ENCODE peak calls at places on chromosomes 4 and X, in four cellular contexts. X is colonic mucosa, U is pancreas, E is RWPE1. S is an unnamed sample.

GRCh38 chrX:107576392-107576791 is 51.9 kb upstream of the PRPS1 start:
- DNase-seq in U (no peak), X (no peak), E (no peak), S (no peak)

GRCh38 chr4:54499308-54500074 is 158.3 kb upstream of the KIT start:
- DNase-seq in U (no peak), X (no peak), E (peak), S (no peak)

GRCh38 chr4:157072002-157072401 is 3.9 kb upstream of the GLRB start:
- DNase-seq in U (no peak), E (peak), X (no peak), S (no peak)

GRCh38 chr4:47930971-47931804 is 16.8 kb upstream of the NFXL1 start:
- DNase-seq in U (no peak), E (no peak), X (no peak), S (no peak)

GRCh38 chrX:13658602-13659001 is 5.7 kb downstream of the TCEANC start:
- DNase-seq in U (no peak), E (peak), X (peak), S (no peak)

GRCh38 chr4:109912706-109913621 is at the start of gene EGF:
- DNase-seq in E (no peak), U (peak), X (peak), S (no peak)

GRCh38 chrX:107146670-107147069 is 28.0 kb upstream of the RBM41 start:
- DNase-seq in X (no peak), E (no peak), U (no peak), S (no peak)

GRCh38 chrX:45505214-45505613 is 304.5 kb upstream of the DIPK2B start:
- DNase-seq in X (no peak), E (no peak), U (no peak), S (no peak)

GRCh38 chr4:30867427-30867826 is 147.3 kb downstream of the PCDH7 start:
- DNase-seq in X (no peak), U (no peak), E (no peak), S (no peak)

GRCh38 chrX:119015407-119016242 is 41.2 kb downstream of the LONRF3 start:
- DNase-seq in U (no peak), X (no peak), E (peak), S (no peak)

GRCh38 chrX:72245461-72246089 is 6.7 kb upstream of the ERCC6L start:
- DNase-seq in X (peak), U (peak), E (peak), S (peak)

GRCh38 chr4:3387943-3388348 is 53.8 kb upstream of the HGFAC start:
- DNase-seq in X (peak), U (peak), E (peak), S (no peak)
- H3K27ac ChIP-seq in X (peak), U (no peak), E (peak), S (no peak)

DNA sequence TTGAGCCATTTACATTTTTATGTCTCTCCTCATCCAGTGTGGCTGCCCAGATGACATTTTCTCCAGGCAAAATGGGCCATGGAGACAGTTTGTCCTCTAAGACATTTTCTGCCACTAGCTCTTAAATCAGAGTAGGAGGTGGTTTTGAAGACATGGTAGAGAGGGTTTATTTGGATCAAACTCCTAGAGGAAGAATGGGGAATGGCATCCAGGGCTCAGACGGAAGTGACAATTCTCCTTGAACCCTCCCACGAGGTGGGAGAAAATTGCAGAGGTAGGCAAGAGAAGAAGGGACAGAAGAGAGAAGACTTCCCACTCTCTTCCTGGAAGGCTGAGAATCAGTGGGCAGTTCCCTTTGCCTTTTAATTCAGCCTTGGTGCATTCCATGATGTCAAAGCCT is 194.0 kb downstream of the SMIM20 start:
- DNase-seq in E (no peak), U (no peak), X (no peak), S (no peak)
- TF ChIP-seq CTCF in E (no peak), U (no peak), X (no peak), S (no peak)

DNA sequence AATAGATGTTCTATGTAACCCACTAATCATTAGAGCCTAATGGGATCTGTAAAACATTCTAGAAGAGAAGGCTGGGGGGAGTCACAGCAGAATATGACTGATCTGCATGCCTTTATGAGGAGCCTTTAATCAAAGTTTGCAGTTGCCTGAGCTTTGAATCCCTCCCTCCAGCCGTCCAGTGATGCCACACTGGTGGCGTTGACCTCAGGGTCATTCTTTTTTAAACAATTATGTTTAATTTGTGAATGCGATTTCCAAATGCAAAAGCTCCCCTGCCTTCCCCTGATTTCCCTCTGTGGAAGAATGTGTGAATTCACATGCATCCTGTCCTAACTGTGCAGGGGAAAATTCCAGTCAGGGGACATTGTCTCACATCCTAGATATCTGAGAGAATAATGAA is 199.7 kb upstream of the GPR101 start:
- DNase-seq in X (no peak), E (no peak), U (no peak), S (no peak)
- H3K27ac ChIP-seq in X (no peak), E (no peak), U (no peak), S (no peak)

DNA sequence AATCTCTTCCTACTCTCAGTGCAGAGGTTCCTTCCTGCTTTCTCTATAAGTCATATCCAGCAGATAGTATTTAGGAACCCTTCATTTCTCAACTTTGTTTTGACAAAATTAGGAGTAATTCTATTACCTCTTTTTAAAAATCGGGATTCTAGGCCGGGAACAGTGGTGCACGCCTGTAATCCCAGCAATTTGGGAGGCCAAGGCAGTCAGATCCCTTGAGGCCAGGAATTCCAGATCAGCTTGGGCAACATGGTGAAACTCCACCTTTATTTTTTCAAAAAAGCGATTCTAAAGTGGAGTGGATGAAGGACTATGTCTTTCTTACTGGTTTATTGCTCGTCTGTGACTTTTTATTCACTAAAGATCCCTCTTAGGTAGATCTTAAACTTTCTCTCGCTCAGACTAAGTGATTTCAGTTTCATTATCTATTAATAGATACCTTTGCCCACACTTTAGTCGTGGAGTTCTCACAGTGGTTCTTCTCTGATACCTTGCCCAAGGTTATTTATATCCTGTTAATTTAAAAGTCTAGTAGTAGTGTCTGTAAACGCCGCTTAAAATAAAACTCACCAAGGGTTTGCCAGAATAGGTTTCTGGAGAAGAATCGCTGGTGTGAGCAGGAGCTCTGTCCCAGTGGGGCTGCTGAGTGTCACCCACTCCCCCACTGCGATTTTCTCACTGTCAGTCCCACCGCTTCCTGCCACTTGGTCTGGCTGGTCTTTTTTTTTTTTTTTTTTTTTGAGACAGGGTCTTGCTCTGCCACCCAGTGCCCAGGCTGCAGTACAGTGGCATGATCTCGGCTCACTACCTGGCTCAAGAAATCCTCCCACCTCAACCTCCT is 27.0 kb upstream of the TMEM131L start:
- DNase-seq in E (no peak), U (no peak), X (no peak), S (peak)
- TF ChIP-seq CTCF in E (no peak), U (no peak), X (no peak), S (no peak)

GRCh38 chr4:100009490-100009889 is 59.4 kb upstream of the H2AZ1 start:
- DNase-seq in E (no peak), U (no peak), X (no peak), S (no peak)

GRCh38 chr4:100008048-100008447 is 58.0 kb upstream of the H2AZ1 start:
- DNase-seq in X (no peak), E (peak), U (no peak), S (no peak)
- H3K27ac ChIP-seq in X (no peak), E (no peak), U (no peak), S (no peak)

DNA sequence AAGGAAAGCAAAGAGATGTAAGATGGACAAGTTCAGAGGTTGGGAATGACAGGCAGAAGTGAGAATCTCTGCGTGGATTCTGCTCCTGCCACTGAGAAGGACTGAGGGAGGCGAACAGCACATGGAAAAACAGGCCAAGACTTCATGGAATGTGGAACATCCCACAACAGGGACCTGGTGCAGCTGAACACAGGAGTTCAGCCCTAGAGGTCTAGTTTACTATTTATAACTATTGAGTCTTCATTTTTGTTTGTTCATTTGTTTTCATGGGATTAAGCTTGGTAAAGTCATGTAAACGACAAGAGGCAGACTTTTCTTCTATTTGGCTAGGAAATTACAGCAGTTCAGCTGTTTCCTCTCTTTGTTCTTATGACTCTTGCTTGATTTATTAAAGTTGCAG is 234.5 kb downstream of the MAML3 start:
- DNase-seq in E (no peak), X (no peak), U (no peak), S (no peak)
- TF ChIP-seq CTCF in E (no peak), X (no peak), U (no peak), S (no peak)

GRCh38 chr4:185357733-185358440 is 37.8 kb downstream of the LRP2BP start:
- DNase-seq in U (no peak), X (no peak), E (no peak), S (no peak)
- H3K27ac ChIP-seq in U (no peak), X (no peak), E (no peak), S (no peak)

DNA sequence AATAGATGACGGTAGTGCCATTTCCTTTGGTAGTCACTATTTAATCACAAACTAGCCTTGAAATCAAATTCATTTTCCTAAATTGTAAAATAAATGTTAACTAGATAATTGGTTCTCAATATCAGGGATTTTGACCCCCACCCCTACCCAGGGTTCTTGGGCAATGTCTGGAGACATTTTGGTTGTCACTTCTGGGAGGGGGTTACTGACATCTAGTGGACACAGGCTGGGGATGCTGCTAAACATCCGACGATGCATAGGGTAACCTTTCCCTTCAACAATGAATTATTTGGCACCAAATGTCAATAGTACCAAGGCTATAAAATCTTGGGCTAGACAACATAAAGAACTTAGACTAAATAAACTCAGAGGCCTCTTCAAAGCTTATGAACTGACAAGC is 285.8 kb upstream of the TRPC5 start:
- DNase-seq in U (no peak), E (no peak), X (no peak), S (no peak)
- TF ChIP-seq CTCF in U (no peak), E (no peak), X (no peak), S (no peak)

DNA sequence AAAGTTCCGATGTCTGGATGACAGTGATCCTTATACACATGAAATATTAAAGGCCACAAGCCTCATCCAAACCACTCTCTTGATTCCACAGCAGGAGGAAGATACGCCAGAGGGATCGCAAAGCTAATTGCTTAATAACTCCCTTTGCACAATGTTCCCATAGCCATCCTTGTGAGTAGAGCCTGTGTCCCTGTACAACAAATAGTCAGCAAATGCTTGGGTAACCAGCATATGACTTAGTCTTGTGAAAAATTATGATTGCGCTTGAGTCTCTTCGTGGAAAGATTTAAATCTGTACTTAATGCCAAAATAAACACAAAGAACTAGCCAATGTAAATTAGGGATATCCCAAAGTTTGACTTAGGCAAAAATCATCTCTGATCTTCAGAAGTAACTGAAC is 31.5 kb downstream of the SLC9A7 start:
- DNase-seq in U (no peak), X (no peak), E (no peak), S (no peak)
- H3K27ac ChIP-seq in U (no peak), X (no peak), E (no peak), S (no peak)

DNA sequence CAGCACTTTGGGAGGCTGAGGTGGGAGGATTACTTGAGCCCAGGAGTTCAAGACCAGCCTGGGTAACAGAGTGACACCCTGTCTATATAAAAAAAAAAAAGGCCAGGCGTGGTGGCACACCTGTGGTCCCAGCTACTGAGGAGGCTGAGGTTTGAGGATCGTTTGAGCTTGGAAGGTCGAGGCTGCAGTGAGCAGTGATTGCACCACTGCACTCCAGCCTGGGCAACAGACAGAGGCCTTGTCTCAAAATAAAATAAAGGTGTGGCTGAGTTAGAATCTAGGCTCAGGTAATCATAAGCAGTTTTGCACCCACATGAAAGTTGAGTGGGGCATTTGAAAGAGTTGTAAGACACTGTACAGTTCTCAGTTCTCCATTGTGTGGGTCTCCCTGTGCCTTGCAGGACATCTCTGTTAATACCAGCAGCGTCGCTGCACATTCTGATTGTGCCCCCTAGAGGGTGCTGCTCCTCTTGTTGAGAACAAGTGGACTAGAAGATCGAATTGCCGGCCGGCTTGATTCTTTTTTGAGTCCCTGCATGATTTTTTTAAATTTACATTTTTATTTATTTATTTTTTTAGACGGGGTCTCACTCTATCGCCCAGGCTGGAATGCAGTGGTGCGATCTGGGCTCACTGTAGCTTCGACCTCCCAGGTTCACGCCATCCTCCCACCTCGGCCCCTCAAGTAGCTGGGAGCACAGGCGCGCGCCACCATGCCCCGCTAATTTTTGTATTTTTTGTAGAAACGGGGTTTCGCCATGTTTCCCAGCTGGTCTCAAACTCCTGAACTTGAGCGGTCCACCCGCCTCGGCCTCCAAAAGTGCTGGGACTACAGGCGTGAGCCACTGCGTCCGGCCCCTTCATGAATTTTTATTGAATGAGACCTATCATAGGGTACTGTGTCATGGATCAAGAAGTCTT is 73.6 kb upstream of the RBMX start:
- DNase-seq in U (peak), X (peak), E (peak), S (peak)
- TF ChIP-seq CTCF in U (peak), X (peak), E (peak), S (peak)

S was measured in CD8-positive, alpha-beta T cell.